ENCODE peak calls at places on chromosomes 1 and 21, in eight cellular contexts. U is stimulated activated effector memory CD8-positive, alpha-beta T cell treated with anti-CD3 and anti-CD28 coated beads, Interleukin-12 subunit alpha, Interleukin-12 subunit beta, amount 100 ng/mL, for 72 hours; R is CD8-positive, alpha-beta T cell; H is left lung; F is foreskin keratinocyte; J is esophagus mucosa; L is lower lobe of right lung; V is activated B cell treated with CpG ODN at 0.5 μM for 24 hours. Q is an unnamed sample.

GRCh38 chr21:20257052-20257451 is 741.2 kb upstream of the NCAM2 start:
- ATAC-seq in U (no peak), R (no peak), H (no peak), F (no peak), J (no peak), L (no peak), V (no peak), Q (no peak)

GRCh38 chr1:198272492-198272891 is 115.7 kb downstream of the NEK7 start:
- ATAC-seq in U (no peak), R (no peak), H (peak), F (no peak), J (no peak), L (no peak), V (no peak), Q (no peak)

GRCh38 chr1:206790502-206791250 is 18.4 kb upstream of the IL10 start:
- ATAC-seq in U (no peak), R (no peak), H (no peak), F (no peak), J (no peak), L (no peak), V (peak), Q (no peak)

GRCh38 chr1:15573477-15573876 is 11.4 kb downstream of the AGMAT start:
- ATAC-seq in U (no peak), R (no peak), H (no peak), F (no peak), J (peak), L (no peak), V (no peak), Q (no peak)

GRCh38 chr1:37667023-37667769 is 25.1 kb upstream of the CDCA8 start:
- ATAC-seq in U (no peak), R (no peak), H (no peak), F (no peak), J (no peak), L (no peak), V (no peak), Q (peak)

GRCh38 chr1:228280106-228280901 is 72.5 kb downstream of the OBSCN start:
- ATAC-seq in U (no peak), R (no peak), H (no peak), F (no peak), J (no peak), L (no peak), V (no peak), Q (no peak)

GRCh38 chr1:211473823-211474222 is 18.1 kb downstream of the RD3 start:
- ATAC-seq in U (no peak), R (no peak), H (no peak), F (no peak), J (no peak), L (no peak), V (no peak), Q (no peak)

GRCh38 chr1:25661043-25661807 is 44.6 kb downstream of the MAN1C1 start:
- ATAC-seq in U (no peak), R (no peak), H (no peak), F (no peak), J (no peak), L (no peak), V (no peak), Q (no peak)

GRCh38 chr1:204941415-204942338 is 71.0 kb downstream of the NFASC start:
- ATAC-seq in U (peak), R (no peak), H (peak), F (peak), J (peak), L (peak), V (peak), Q (peak)

GRCh38 chr1:158564608-158565007 is 5.8 kb downstream of the OR6P1 start:
- ATAC-seq in U (no peak), R (no peak), H (no peak), F (no peak), J (no peak), L (no peak), V (peak), Q (no peak)

GRCh38 chr1:214021321-214021720 is 33.5 kb downstream of the PROX1 start:
- ATAC-seq in U (no peak), R (no peak), H (no peak), F (no peak), J (no peak), L (no peak), V (no peak), Q (no peak)

GRCh38 chr1:207021139-207021861 is 11.3 kb downstream of the C1orf116 start:
- ATAC-seq in U (no peak), R (no peak), H (no peak), F (peak), J (no peak), L (no peak), V (no peak), Q (no peak)

GRCh38 chr1:44212355-44213221 is 683 bp upstream of the DMAP1 start:
- ATAC-seq in U (peak), R (peak), H (no peak), F (no peak), J (peak), L (no peak), V (no peak), Q (no peak)

GRCh38 chr1:15443281-15443680 is 5.0 kb downstream of the CTRC start:
- ATAC-seq in U (no peak), R (no peak), H (no peak), F (no peak), J (no peak), L (no peak), V (no peak), Q (no peak)